ENCODE peak calls at places on chromosomes 3 and 15, in six cellular contexts. One of them, this sample, is unnamed.
A peak's percentile ranks its signal among the peaks of the same experiment; 100 is the strongest.

GRCh38 chr3:183160616-183161015 is 1.9 kb downstream of the LAMP3 start:
- DNase-seq in LoVo: no peak
- DNase-seq in aorta: no peak
- DNase-seq in activated CD8-positive, alpha-beta memory T cell treated with anti-CD3 and anti-CD28 coated beads for 24 hours: no peak
- DNase-seq in AG04450: no peak
- DNase-seq in naive B cell: no peak
- DNase-seq in this sample: no peak

GRCh38 chr3:125186261-125186770 is 26.2 kb downstream of the SLC12A8 start:
- DNase-seq in LoVo: no peak
- DNase-seq in aorta: no peak
- DNase-seq in activated CD8-positive, alpha-beta memory T cell treated with anti-CD3 and anti-CD28 coated beads for 24 hours: no peak
- DNase-seq in AG04450: no peak
- DNase-seq in naive B cell: no peak
- DNase-seq in this sample: no peak

GRCh38 chr3:48826451-48826850 is 21.2 kb downstream of the PRKAR2A start:
- DNase-seq in LoVo: no peak
- DNase-seq in aorta: no peak
- DNase-seq in activated CD8-positive, alpha-beta memory T cell treated with anti-CD3 and anti-CD28 coated beads for 24 hours: no peak
- DNase-seq in AG04450: peak; percentile 69
- DNase-seq in naive B cell: no peak
- DNase-seq in this sample: no peak

GRCh38 chr3:46921041-46921440 is 43.5 kb downstream of the PTH1R start:
- DNase-seq in LoVo: no peak
- DNase-seq in aorta: peak; percentile 30
- DNase-seq in activated CD8-positive, alpha-beta memory T cell treated with anti-CD3 and anti-CD28 coated beads for 24 hours: no peak
- DNase-seq in AG04450: no peak
- DNase-seq in naive B cell: no peak
- DNase-seq in this sample: no peak

GRCh38 chr3:150074697-150075416 is 104.2 kb upstream of the PFN2 start:
- DNase-seq in LoVo: no peak
- DNase-seq in aorta: no peak
- DNase-seq in activated CD8-positive, alpha-beta memory T cell treated with anti-CD3 and anti-CD28 coated beads for 24 hours: no peak
- DNase-seq in AG04450: no peak
- DNase-seq in naive B cell: no peak
- DNase-seq in this sample: peak; percentile 31

GRCh38 chr3:49025005-49025792 is 3.3 kb downstream of the NDUFAF3 start:
- DNase-seq in LoVo: no peak
- DNase-seq in aorta: peak; percentile 55
- DNase-seq in activated CD8-positive, alpha-beta memory T cell treated with anti-CD3 and anti-CD28 coated beads for 24 hours: peak; percentile 66
- DNase-seq in AG04450: no peak
- DNase-seq in naive B cell: no peak
- DNase-seq in this sample: peak; percentile 44

GRCh38 chr15:48520376-48521155 is 124.9 kb downstream of the FBN1 start:
- DNase-seq in LoVo: no peak
- DNase-seq in aorta: no peak
- DNase-seq in activated CD8-positive, alpha-beta memory T cell treated with anti-CD3 and anti-CD28 coated beads for 24 hours: no peak
- DNase-seq in AG04450: no peak
- DNase-seq in naive B cell: no peak
- DNase-seq in this sample: no peak

GRCh38 chr3:45411081-45411480 is 22.7 kb downstream of the LARS2 start:
- DNase-seq in LoVo: peak; percentile 4
- DNase-seq in aorta: no peak
- DNase-seq in activated CD8-positive, alpha-beta memory T cell treated with anti-CD3 and anti-CD28 coated beads for 24 hours: no peak
- DNase-seq in AG04450: no peak
- DNase-seq in naive B cell: no peak
- DNase-seq in this sample: no peak

GRCh38 chr15:90603893-90604292 is 74.2 kb downstream of the CRTC3 start:
- DNase-seq in LoVo: no peak
- DNase-seq in aorta: peak; percentile 81
- DNase-seq in activated CD8-positive, alpha-beta memory T cell treated with anti-CD3 and anti-CD28 coated beads for 24 hours: peak; percentile 68
- DNase-seq in AG04450: no peak
- DNase-seq in naive B cell: no peak
- DNase-seq in this sample: peak; percentile 36

GRCh38 chr3:160163259-160163878 is 61.9 kb upstream of the C3orf80 start:
- DNase-seq in LoVo: peak; percentile 14
- DNase-seq in aorta: no peak
- DNase-seq in activated CD8-positive, alpha-beta memory T cell treated with anti-CD3 and anti-CD28 coated beads for 24 hours: no peak
- DNase-seq in AG04450: peak; percentile 15
- DNase-seq in naive B cell: no peak
- DNase-seq in this sample: peak; percentile 48

GRCh38 chr3:126955004-126955790 is 27.7 kb upstream of the PLXNA1 start:
- DNase-seq in LoVo: no peak
- DNase-seq in aorta: peak; percentile 45
- DNase-seq in activated CD8-positive, alpha-beta memory T cell treated with anti-CD3 and anti-CD28 coated beads for 24 hours: no peak
- DNase-seq in AG04450: no peak
- DNase-seq in naive B cell: peak; percentile 81
- DNase-seq in this sample: peak; percentile 82

GRCh38 chr15:101578443-101578894 is 73.7 kb downstream of the TM2D3 start:
- DNase-seq in LoVo: no peak
- DNase-seq in aorta: no peak
- DNase-seq in activated CD8-positive, alpha-beta memory T cell treated with anti-CD3 and anti-CD28 coated beads for 24 hours: no peak
- DNase-seq in AG04450: no peak
- DNase-seq in naive B cell: no peak
- DNase-seq in this sample: peak; percentile 22

GRCh38 chr3:42501681-42502428 is 588 bp upstream of the VIPR1 start:
- DNase-seq in LoVo: no peak
- DNase-seq in aorta: peak; percentile 89
- DNase-seq in activated CD8-positive, alpha-beta memory T cell treated with anti-CD3 and anti-CD28 coated beads for 24 hours: peak; percentile 86
- DNase-seq in AG04450: no peak
- DNase-seq in naive B cell: peak; percentile 44
- DNase-seq in this sample: peak; percentile 44

GRCh38 chr3:66816110-66816761 is 181.9 kb upstream of the KBTBD8 start:
- DNase-seq in LoVo: peak; percentile 55
- DNase-seq in aorta: no peak
- DNase-seq in activated CD8-positive, alpha-beta memory T cell treated with anti-CD3 and anti-CD28 coated beads for 24 hours: no peak
- DNase-seq in AG04450: peak; percentile 47
- DNase-seq in naive B cell: peak; percentile 46
- DNase-seq in this sample: peak; percentile 49

GRCh38 chr3:99910752-99911151 is 93.1 kb downstream of the CMSS1 start:
- DNase-seq in LoVo: no peak
- DNase-seq in aorta: no peak
- DNase-seq in activated CD8-positive, alpha-beta memory T cell treated with anti-CD3 and anti-CD28 coated beads for 24 hours: no peak
- DNase-seq in AG04450: no peak
- DNase-seq in naive B cell: no peak
- DNase-seq in this sample: no peak

GRCh38 chr15:31434418-31435255 is 108.0 kb downstream of the KLF13 start:
- DNase-seq in LoVo: no peak
- DNase-seq in aorta: peak; percentile 77
- DNase-seq in activated CD8-positive, alpha-beta memory T cell treated with anti-CD3 and anti-CD28 coated beads for 24 hours: peak; percentile 94
- DNase-seq in AG04450: peak; percentile 61
- DNase-seq in naive B cell: peak; percentile 55
- DNase-seq in this sample: no peak

GRCh38 chr3:137524751-137525150 is 239.4 kb upstream of the SOX14 start:
- DNase-seq in LoVo: no peak
- DNase-seq in aorta: no peak
- DNase-seq in activated CD8-positive, alpha-beta memory T cell treated with anti-CD3 and anti-CD28 coated beads for 24 hours: no peak
- DNase-seq in AG04450: no peak
- DNase-seq in naive B cell: no peak
- DNase-seq in this sample: no peak

GRCh38 chr15:90870354-90871096 is 2.1 kb downstream of the FURIN start:
- DNase-seq in LoVo: no peak
- DNase-seq in aorta: no peak
- DNase-seq in activated CD8-positive, alpha-beta memory T cell treated with anti-CD3 and anti-CD28 coated beads for 24 hours: no peak
- DNase-seq in AG04450: no peak
- DNase-seq in naive B cell: no peak
- DNase-seq in this sample: no peak

GRCh38 chr3:48034000-48034516 is 17.8 kb upstream of the MAP4 start:
- DNase-seq in LoVo: peak; percentile 27
- DNase-seq in aorta: no peak
- DNase-seq in activated CD8-positive, alpha-beta memory T cell treated with anti-CD3 and anti-CD28 coated beads for 24 hours: no peak
- DNase-seq in AG04450: no peak
- DNase-seq in naive B cell: no peak
- DNase-seq in this sample: no peak

GRCh38 chr15:82122754-82123400 is 77.1 kb upstream of the MEX3B start:
- DNase-seq in LoVo: peak; percentile 41
- DNase-seq in aorta: no peak
- DNase-seq in activated CD8-positive, alpha-beta memory T cell treated with anti-CD3 and anti-CD28 coated beads for 24 hours: no peak
- DNase-seq in AG04450: peak; percentile 95
- DNase-seq in naive B cell: no peak
- DNase-seq in this sample: no peak

GRCh38 chr15:82532991-82533481 is 7.2 kb downstream of the RPS17 start:
- DNase-seq in LoVo: no peak
- DNase-seq in aorta: peak; percentile 75
- DNase-seq in activated CD8-positive, alpha-beta memory T cell treated with anti-CD3 and anti-CD28 coated beads for 24 hours: no peak
- DNase-seq in AG04450: no peak
- DNase-seq in naive B cell: no peak
- DNase-seq in this sample: peak; percentile 16

GRCh38 chr3:150299221-150299620 is 108.9 kb upstream of the TSC22D2 start:
- DNase-seq in LoVo: no peak
- DNase-seq in aorta: no peak
- DNase-seq in activated CD8-positive, alpha-beta memory T cell treated with anti-CD3 and anti-CD28 coated beads for 24 hours: no peak
- DNase-seq in AG04450: no peak
- DNase-seq in naive B cell: no peak
- DNase-seq in this sample: no peak

GRCh38 chr15:87267798-87268197 is 988.7 kb downstream of the NTRK3 start:
- DNase-seq in LoVo: no peak
- DNase-seq in aorta: no peak
- DNase-seq in activated CD8-positive, alpha-beta memory T cell treated with anti-CD3 and anti-CD28 coated beads for 24 hours: no peak
- DNase-seq in AG04450: peak; percentile 53
- DNase-seq in naive B cell: no peak
- DNase-seq in this sample: no peak

GRCh38 chr3:39812537-39812936 is 3.1 kb downstream of the MYRIP start:
- DNase-seq in LoVo: no peak
- DNase-seq in aorta: no peak
- DNase-seq in activated CD8-positive, alpha-beta memory T cell treated with anti-CD3 and anti-CD28 coated beads for 24 hours: no peak
- DNase-seq in AG04450: no peak
- DNase-seq in naive B cell: no peak
- DNase-seq in this sample: no peak

GRCh38 chr3:38157117-38157516 is 8.2 kb upstream of the OXSR1 start:
- DNase-seq in LoVo: no peak
- DNase-seq in aorta: no peak
- DNase-seq in activated CD8-positive, alpha-beta memory T cell treated with anti-CD3 and anti-CD28 coated beads for 24 hours: no peak
- DNase-seq in AG04450: no peak
- DNase-seq in naive B cell: no peak
- DNase-seq in this sample: no peak

GRCh38 chr3:50873376-50874157 is 198.8 kb downstream of the DOCK3 start:
- DNase-seq in LoVo: no peak
- DNase-seq in aorta: no peak
- DNase-seq in activated CD8-positive, alpha-beta memory T cell treated with anti-CD3 and anti-CD28 coated beads for 24 hours: no peak
- DNase-seq in AG04450: no peak
- DNase-seq in naive B cell: no peak
- DNase-seq in this sample: no peak

GRCh38 chr15:66931768-66932633 is 133.4 kb upstream of the SMAD3 start:
- DNase-seq in LoVo: peak; percentile 91
- DNase-seq in aorta: peak; percentile 47
- DNase-seq in activated CD8-positive, alpha-beta memory T cell treated with anti-CD3 and anti-CD28 coated beads for 24 hours: no peak
- DNase-seq in AG04450: no peak
- DNase-seq in naive B cell: no peak
- DNase-seq in this sample: no peak

GRCh38 chr3:4079354-4080180 is 223.6 kb upstream of the SETMAR start:
- DNase-seq in LoVo: no peak
- DNase-seq in aorta: no peak
- DNase-seq in activated CD8-positive, alpha-beta memory T cell treated with anti-CD3 and anti-CD28 coated beads for 24 hours: no peak
- DNase-seq in AG04450: no peak
- DNase-seq in naive B cell: no peak
- DNase-seq in this sample: no peak

GRCh38 chr3:137191133-137191923 is 233.5 kb downstream of the IL20RB start:
- DNase-seq in LoVo: no peak
- DNase-seq in aorta: no peak
- DNase-seq in activated CD8-positive, alpha-beta memory T cell treated with anti-CD3 and anti-CD28 coated beads for 24 hours: no peak
- DNase-seq in AG04450: no peak
- DNase-seq in naive B cell: no peak
- DNase-seq in this sample: no peak

GRCh38 chr3:12578742-12579141 is 21.9 kb downstream of the MKRN2 start:
- DNase-seq in LoVo: no peak
- DNase-seq in aorta: no peak
- DNase-seq in activated CD8-positive, alpha-beta memory T cell treated with anti-CD3 and anti-CD28 coated beads for 24 hours: no peak
- DNase-seq in AG04450: no peak
- DNase-seq in naive B cell: no peak
- DNase-seq in this sample: peak; percentile 35

GRCh38 chr15:41790756-41791546 is 16.7 kb downstream of the MAPKBP1 start:
- DNase-seq in LoVo: peak; percentile 85
- DNase-seq in aorta: no peak
- DNase-seq in activated CD8-positive, alpha-beta memory T cell treated with anti-CD3 and anti-CD28 coated beads for 24 hours: no peak
- DNase-seq in AG04450: no peak
- DNase-seq in naive B cell: no peak
- DNase-seq in this sample: no peak

GRCh38 chr15:78000089-78000926 is 77.2 kb downstream of the TBC1D2B start:
- DNase-seq in LoVo: peak; percentile 25
- DNase-seq in aorta: peak; percentile 85
- DNase-seq in activated CD8-positive, alpha-beta memory T cell treated with anti-CD3 and anti-CD28 coated beads for 24 hours: peak; percentile 85
- DNase-seq in AG04450: no peak
- DNase-seq in naive B cell: peak; percentile 53
- DNase-seq in this sample: peak; percentile 89